ENCODE peak calls at places on chromosomes 1 and 21, in six cellular contexts. M is Karpas-422; R is colonic mucosa; I is stomach; S is CD8-positive, alpha-beta T cell; T is body of pancreas. X is an unnamed sample.
A peak's percentile ranks its signal among the peaks of the same experiment; 100 is the strongest.

GRCh38 chr1:67308136-67308535 is 463 bp downstream of the IL12RB2 start:
- DNase-seq in T (peak; percentile 2), I (no peak), M (peak; percentile 14), S (no peak), R (no peak), X (no peak)

GRCh38 chr1:102120910-102121309 is 124.2 kb upstream of the OLFM3 start:
- DNase-seq in R (no peak), S (no peak), T (no peak), I (no peak), M (no peak), X (no peak)

GRCh38 chr1:203986887-203987461 is 85.9 kb upstream of the SOX13 start:
- DNase-seq in I (no peak), T (no peak), S (no peak), M (no peak), R (no peak), X (no peak)

GRCh38 chr1:215001419-215002021 is 81.0 kb upstream of the KCNK2 start:
- DNase-seq in R (no peak), S (no peak), I (no peak), T (no peak), M (no peak), X (no peak)

GRCh38 chr1:112686835-112687234 is 12.4 kb downstream of the MOV10 start:
- DNase-seq in T (no peak), R (no peak), S (no peak), M (no peak), I (no peak), X (no peak)

GRCh38 chr1:64721135-64721534 is 23.7 kb upstream of the RAVER2 start:
- DNase-seq in S (no peak), I (no peak), T (no peak), M (no peak), R (no peak), X (no peak)

GRCh38 chr1:36306210-36306901 is at the start of gene SH3D21:
- DNase-seq in I (peak; percentile 67), S (no peak), R (peak; percentile 80), M (peak; percentile 76), T (peak; percentile 55), X (peak; percentile 87)

GRCh38 chr1:240169188-240169587 is 77.5 kb downstream of the FMN2 start:
- DNase-seq in I (no peak), S (no peak), M (peak; percentile 57), R (no peak), T (no peak), X (no peak)

GRCh38 chr1:41891403-41891896 is 27.3 kb downstream of the HIVEP3 start:
- DNase-seq in I (peak; percentile 41), R (peak; percentile 36), M (peak; percentile 48), S (peak; percentile 32), T (peak; percentile 40), X (peak; percentile 53)

GRCh38 chr1:186623547-186623946 is 56.7 kb downstream of the PTGS2 start:
- DNase-seq in T (peak; percentile 28), I (no peak), S (no peak), R (no peak), M (no peak), X (no peak)

GRCh38 chr1:2174348-2175054 is 20.1 kb downstream of the FAAP20 start:
- DNase-seq in I (peak; percentile 48), M (peak; percentile 60), R (peak; percentile 51), T (peak; percentile 46), S (no peak), X (peak; percentile 63)

GRCh38 chr21:32494946-32495703 is 82.6 kb downstream of the EVA1C start:
- DNase-seq in M (no peak), R (no peak), S (no peak), T (no peak), I (no peak), X (no peak)

GRCh38 chr1:206075786-206076725 is 23.1 kb downstream of the RHEX start:
- DNase-seq in T (no peak), R (no peak), S (no peak), I (no peak), M (no peak), X (no peak)

GRCh38 chr1:17574502-17574901 is 35.0 kb downstream of the ARHGEF10L start:
- DNase-seq in M (no peak), R (no peak), S (no peak), T (no peak), I (no peak), X (peak; percentile 53)

GRCh38 chr1:164914208-164914607 is 355.2 kb downstream of the PBX1 start:
- DNase-seq in I (no peak), R (no peak), M (no peak), S (no peak), T (peak; percentile 38), X (no peak)

GRCh38 chr21:24045775-24046215 is 1561.5 kb downstream of the MRPL39 start:
- DNase-seq in R (peak; percentile 27), T (peak; percentile 73), M (peak; percentile 45), S (no peak), I (peak; percentile 66), X (peak; percentile 20)

GRCh38 chr21:34132202-34132601 is 58.8 kb downstream of the MRPS6 start:
- DNase-seq in I (no peak), S (no peak), M (no peak), T (no peak), R (no peak), X (no peak)

GRCh38 chr1:15816674-15817073 is 9.2 kb upstream of the UQCRHL start:
- DNase-seq in R (no peak), M (no peak), S (no peak), T (no peak), I (no peak), X (no peak)

GRCh38 chr1:24761582-24761981 is 16.3 kb downstream of the CLIC4 start:
- DNase-seq in M (no peak), S (no peak), T (no peak), R (no peak), I (no peak), X (no peak)

GRCh38 chr1:24756395-24756794 is 11.1 kb downstream of the CLIC4 start:
- DNase-seq in I (no peak), T (no peak), R (no peak), M (no peak), S (no peak), X (no peak)

GRCh38 chr1:24763671-24764070 is 18.4 kb downstream of the CLIC4 start:
- DNase-seq in S (no peak), R (no peak), T (no peak), I (no peak), M (no peak), X (no peak)

GRCh38 chr1:24762133-24762676 is 17.0 kb downstream of the CLIC4 start:
- DNase-seq in T (no peak), S (no peak), I (no peak), R (no peak), M (no peak), X (no peak)

DNA sequence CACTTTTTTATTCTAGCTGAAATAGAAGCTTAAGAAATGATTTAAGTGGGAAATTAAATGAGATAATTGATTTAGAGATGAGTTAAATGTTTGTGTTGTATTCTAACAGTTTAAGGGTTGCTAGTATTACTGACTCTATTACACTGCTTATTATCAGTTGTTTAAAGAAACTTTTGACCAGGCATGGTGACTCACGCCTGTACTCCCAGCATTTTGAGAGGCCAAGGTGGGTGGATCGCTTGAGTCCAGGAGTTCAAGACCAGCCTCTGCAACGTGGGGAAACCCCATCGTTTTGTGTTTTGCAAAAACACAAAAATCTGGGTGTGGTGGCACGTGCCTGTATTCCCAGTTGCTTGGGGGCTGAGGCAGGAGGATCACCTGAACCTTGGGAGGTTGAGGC is 14.2 kb downstream of the CLIC4 start:
- DNase-seq in R (no peak), T (no peak), I (no peak), M (no peak), S (no peak), X (no peak)
- H3K4me1 ChIP-seq in R (no peaks in the 10 kb centered on the region), T (peaks cover 3% of the 10 kb centered on the region), I (peaks cover 10% of the 10 kb centered on the region), M (peaks cover 35% of the 10 kb centered on the region), S (no peaks in the 10 kb centered on the region), X (no peaks in the 10 kb centered on the region)

GRCh38 chr1:170694172-170694926 is 30.4 kb downstream of the PRRX1 start:
- DNase-seq in M (no peak), I (no peak), R (no peak), S (no peak), T (no peak), X (no peak)
- H3K4me1 ChIP-seq in M (no peaks in the 10 kb centered on the region), I (no peaks in the 10 kb centered on the region), R (no peaks in the 10 kb centered on the region), S (no peaks in the 10 kb centered on the region), T (no peaks in the 10 kb centered on the region), X (no peaks in the 10 kb centered on the region)

DNA sequence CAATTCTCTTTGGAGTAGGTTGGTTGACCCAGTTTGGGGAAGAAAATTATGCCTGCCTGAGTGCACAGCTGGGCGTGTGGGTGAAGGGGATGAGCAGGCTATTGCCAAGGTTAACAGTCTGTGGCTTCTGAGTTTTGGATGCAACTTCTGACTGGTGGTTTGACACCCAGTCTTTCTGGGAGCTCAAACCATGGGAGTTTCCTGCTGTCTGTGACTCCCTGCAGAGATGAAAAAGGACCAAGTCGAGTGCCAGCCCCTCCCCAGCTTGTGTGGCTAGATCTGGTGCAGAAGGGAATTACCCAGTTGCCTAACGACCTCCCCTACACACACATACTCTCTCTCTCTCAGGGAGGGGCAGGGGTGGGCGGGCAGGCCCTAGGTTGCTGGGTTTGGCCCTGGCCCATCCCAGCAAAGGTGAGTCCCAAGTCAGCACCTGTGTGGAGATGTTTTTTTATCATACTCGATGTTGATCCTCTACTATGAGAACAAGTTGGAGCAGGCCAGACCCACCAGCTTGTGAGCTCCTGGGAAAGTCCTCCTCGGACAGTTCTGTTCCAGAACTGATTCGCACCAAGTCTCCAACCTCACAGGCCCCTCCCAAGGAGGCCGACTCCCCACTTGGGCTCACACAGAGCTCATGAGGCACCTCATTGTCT is 28.2 kb downstream of the PKP1 start:
- DNase-seq in R (no peak), S (no peak), M (no peak), T (peak; percentile 10), I (no peak), X (no peak)
- H3K4me1 ChIP-seq in R (peaks cover 17% of the 10 kb centered on the region), S (no peaks in the 10 kb centered on the region), M (no peaks in the 10 kb centered on the region), T (peaks cover 9% of the 10 kb centered on the region), I (peaks cover 15% of the 10 kb centered on the region), X (peaks cover 28% of the 10 kb centered on the region)

GRCh38 chr1:226733876-226734414 is 5.1 kb downstream of the ITPKB start:
- DNase-seq in T (no peak), M (peak; percentile 88), S (no peak), I (no peak), R (no peak), X (no peak)

GRCh38 chr1:226736908-226737818 is 1.9 kb downstream of the ITPKB start:
- DNase-seq in I (peak; percentile 47), S (no peak), T (peak; percentile 30), M (peak; percentile 83), R (peak; percentile 43), X (peak; percentile 51)

GRCh38 chr1:226734611-226735153 is 4.4 kb downstream of the ITPKB start:
- DNase-seq in I (no peak), S (no peak), R (no peak), T (no peak), M (peak; percentile 67), X (no peak)

GRCh38 chr1:226736001-226736907 is 2.8 kb downstream of the ITPKB start:
- DNase-seq in T (no peak), R (no peak), S (no peak), M (peak; percentile 92), I (no peak), X (no peak)

DNA sequence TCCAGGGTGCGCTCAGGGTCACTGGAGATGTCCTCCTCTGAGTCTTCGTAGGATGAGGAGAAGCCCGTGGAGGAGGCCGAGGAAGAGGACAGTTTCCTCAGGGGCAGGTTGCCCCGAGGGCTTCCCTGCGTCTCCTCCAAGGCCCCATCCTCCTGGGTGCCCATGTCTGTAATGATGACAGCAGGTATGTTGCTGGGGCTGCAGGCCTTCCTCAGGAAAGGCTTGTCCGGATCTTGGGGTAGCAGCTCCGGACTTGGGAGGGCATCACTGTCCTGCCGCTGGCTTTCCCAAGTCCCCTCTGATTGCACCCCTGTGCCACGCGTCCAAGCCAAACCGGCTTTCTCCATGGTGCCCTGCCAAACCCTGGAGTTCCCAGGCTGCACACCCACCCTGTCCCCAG is 3.5 kb downstream of the ITPKB start:
- DNase-seq in T (no peak), M (peak; percentile 60), I (no peak), R (no peak), S (no peak), X (no peak)
- H3K4me1 ChIP-seq in T (peaks cover 56% of the 10 kb centered on the region), M (peaks cover 58% of the 10 kb centered on the region), I (peaks cover 37% of the 10 kb centered on the region), R (no peaks in the 10 kb centered on the region), S (peaks cover 26% of the 10 kb centered on the region), X (peaks cover 14% of the 10 kb centered on the region)

X was measured in mucosa of descending colon.